ENCODE peak calls at places on chromosomes 16 and 17, in ten cellular contexts. One of them, this sample, is unnamed.

GRCh38 chr17:41691031-41691777 is 2.5 kb downstream of the EIF1 start:
- DNase-seq in Kasumi-1: no peak
- DNase-seq in M059J: no peak
- DNase-seq in GDM1: no peak
- DNase-seq in EL: no peak
- DNase-seq in foreskin melanocyte: no peak
- DNase-seq in activated T-helper 1 cell treated with Interleukin-2 at 50 U/mL for 16 hours: no peak
- DNase-seq in NCI-H524: no peak
- DNase-seq in amniotic stem cell: no peak
- DNase-seq in NCI-H1694: no peak
- DNase-seq in this sample: no peak

GRCh38 chr16:49788936-49789335 is 67.0 kb downstream of the ZNF423 start:
- DNase-seq in Kasumi-1: no peak
- DNase-seq in M059J: no peak
- DNase-seq in GDM1: no peak
- DNase-seq in EL: no peak
- DNase-seq in foreskin melanocyte: no peak
- DNase-seq in activated T-helper 1 cell treated with Interleukin-2 at 50 U/mL for 16 hours: no peak
- DNase-seq in NCI-H524: no peak
- DNase-seq in amniotic stem cell: no peak
- DNase-seq in NCI-H1694: no peak
- DNase-seq in this sample: no peak

GRCh38 chr17:57090560-57091185 is 5.6 kb downstream of the AKAP1 start:
- DNase-seq in Kasumi-1: no peak
- DNase-seq in M059J: no peak
- DNase-seq in GDM1: no peak
- DNase-seq in EL: peak
- DNase-seq in foreskin melanocyte: no peak
- DNase-seq in activated T-helper 1 cell treated with Interleukin-2 at 50 U/mL for 16 hours: no peak
- DNase-seq in NCI-H524: no peak
- DNase-seq in amniotic stem cell: no peak
- DNase-seq in NCI-H1694: no peak
- DNase-seq in this sample: no peak

GRCh38 chr17:4738136-4739121 is 1.2 kb upstream of the ZMYND15 start:
- DNase-seq in Kasumi-1: no peak
- DNase-seq in M059J: no peak
- DNase-seq in GDM1: no peak
- DNase-seq in EL: no peak
- DNase-seq in foreskin melanocyte: no peak
- DNase-seq in activated T-helper 1 cell treated with Interleukin-2 at 50 U/mL for 16 hours: no peak
- DNase-seq in NCI-H524: no peak
- DNase-seq in amniotic stem cell: no peak
- DNase-seq in NCI-H1694: no peak
- DNase-seq in this sample: no peak

GRCh38 chr17:73632513-73632912 is 11.7 kb downstream of the SDK2 start:
- DNase-seq in Kasumi-1: no peak
- DNase-seq in M059J: no peak
- DNase-seq in GDM1: no peak
- DNase-seq in EL: no peak
- DNase-seq in foreskin melanocyte: no peak
- DNase-seq in activated T-helper 1 cell treated with Interleukin-2 at 50 U/mL for 16 hours: no peak
- DNase-seq in NCI-H524: no peak
- DNase-seq in amniotic stem cell: no peak
- DNase-seq in NCI-H1694: no peak
- DNase-seq in this sample: no peak

GRCh38 chr16:10078541-10078949 is 103.7 kb downstream of the GRIN2A start:
- DNase-seq in Kasumi-1: no peak
- DNase-seq in M059J: peak
- DNase-seq in GDM1: no peak
- DNase-seq in EL: no peak
- DNase-seq in foreskin melanocyte: no peak
- DNase-seq in activated T-helper 1 cell treated with Interleukin-2 at 50 U/mL for 16 hours: no peak
- DNase-seq in NCI-H524: peak
- DNase-seq in amniotic stem cell: no peak
- DNase-seq in NCI-H1694: peak
- DNase-seq in this sample: no peak

GRCh38 chr17:44493339-44493738 is 9.9 kb downstream of the GPATCH8 start:
- DNase-seq in Kasumi-1: no peak
- DNase-seq in M059J: no peak
- DNase-seq in GDM1: no peak
- DNase-seq in EL: no peak
- DNase-seq in foreskin melanocyte: no peak
- DNase-seq in activated T-helper 1 cell treated with Interleukin-2 at 50 U/mL for 16 hours: no peak
- DNase-seq in NCI-H524: no peak
- DNase-seq in amniotic stem cell: no peak
- DNase-seq in NCI-H1694: no peak
- DNase-seq in this sample: no peak

GRCh38 chr16:75254359-75254837 is 3.0 kb upstream of the BCAR1 start:
- DNase-seq in Kasumi-1: no peak
- DNase-seq in M059J: peak
- DNase-seq in GDM1: no peak
- DNase-seq in EL: peak
- DNase-seq in foreskin melanocyte: no peak
- DNase-seq in activated T-helper 1 cell treated with Interleukin-2 at 50 U/mL for 16 hours: no peak
- DNase-seq in NCI-H524: no peak
- DNase-seq in amniotic stem cell: no peak
- DNase-seq in NCI-H1694: no peak
- DNase-seq in this sample: no peak

GRCh38 chr17:64129515-64129764 is 504 bp downstream of the ERN1 start:
- DNase-seq in Kasumi-1: no peak
- DNase-seq in M059J: no peak
- DNase-seq in GDM1: no peak
- DNase-seq in EL: no peak
- DNase-seq in foreskin melanocyte: no peak
- DNase-seq in activated T-helper 1 cell treated with Interleukin-2 at 50 U/mL for 16 hours: no peak
- DNase-seq in NCI-H524: no peak
- DNase-seq in amniotic stem cell: no peak
- DNase-seq in NCI-H1694: no peak
- DNase-seq in this sample: no peak

GRCh38 chr17:40793800-40794199 is 6.0 kb downstream of the KRT28 start:
- DNase-seq in Kasumi-1: no peak
- DNase-seq in M059J: no peak
- DNase-seq in GDM1: no peak
- DNase-seq in EL: no peak
- DNase-seq in foreskin melanocyte: no peak
- DNase-seq in activated T-helper 1 cell treated with Interleukin-2 at 50 U/mL for 16 hours: no peak
- DNase-seq in NCI-H524: no peak
- DNase-seq in amniotic stem cell: no peak
- DNase-seq in NCI-H1694: no peak
- DNase-seq in this sample: no peak

GRCh38 chr16:55147401-55147800 is 176.6 kb upstream of the IRX6 start:
- DNase-seq in Kasumi-1: no peak
- DNase-seq in M059J: no peak
- DNase-seq in GDM1: no peak
- DNase-seq in EL: no peak
- DNase-seq in foreskin melanocyte: no peak
- DNase-seq in activated T-helper 1 cell treated with Interleukin-2 at 50 U/mL for 16 hours: no peak
- DNase-seq in NCI-H524: no peak
- DNase-seq in amniotic stem cell: no peak
- DNase-seq in NCI-H1694: no peak
- DNase-seq in this sample: no peak

This sample was measured in OCI-M1.